ENCODE peak calls at places on chromosomes 13 and 19, in nine cellular contexts. One of them, this sample, is unnamed.

GRCh38 chr19:3275583-3276340 is 51.3 kb downstream of the CELF5 start:
- DNase-seq in CD4-positive, alpha-beta T cell: peak
- DNase-seq in A549: peak
- DNase-seq in stromal cell of bone marrow: peak
- DNase-seq in activated naive CD4-positive, alpha-beta T cell: peak
- DNase-seq in stomach: peak
- DNase-seq in mesendoderm: peak
- DNase-seq in EL: peak
- DNase-seq in activated T-cell treated with anti-CD3 and anti-CD28 coated beads, Interleukin-2, amount 50 U/mL, for 72 hours: peak
- DNase-seq in this sample: peak

GRCh38 chr13:98327326-98328314 is 150.6 kb upstream of the RNF113B start:
- DNase-seq in CD4-positive, alpha-beta T cell: no peak
- DNase-seq in A549: no peak
- DNase-seq in stromal cell of bone marrow: peak
- DNase-seq in activated naive CD4-positive, alpha-beta T cell: no peak
- DNase-seq in stomach: no peak
- DNase-seq in mesendoderm: peak
- DNase-seq in EL: peak
- DNase-seq in activated T-cell treated with anti-CD3 and anti-CD28 coated beads, Interleukin-2, amount 50 U/mL, for 72 hours: no peak
- DNase-seq in this sample: no peak

GRCh38 chr13:73303858-73304257 is 245.1 kb downstream of the KLF5 start:
- DNase-seq in CD4-positive, alpha-beta T cell: no peak
- DNase-seq in A549: no peak
- DNase-seq in stromal cell of bone marrow: no peak
- DNase-seq in activated naive CD4-positive, alpha-beta T cell: no peak
- DNase-seq in stomach: no peak
- DNase-seq in mesendoderm: peak
- DNase-seq in EL: peak
- DNase-seq in activated T-cell treated with anti-CD3 and anti-CD28 coated beads, Interleukin-2, amount 50 U/mL, for 72 hours: peak
- DNase-seq in this sample: peak

GRCh38 chr19:15378529-15379082 is 981 bp downstream of the AKAP8 start:
- DNase-seq in CD4-positive, alpha-beta T cell: peak
- DNase-seq in A549: peak
- DNase-seq in stromal cell of bone marrow: no peak
- DNase-seq in activated naive CD4-positive, alpha-beta T cell: no peak
- DNase-seq in stomach: peak
- DNase-seq in mesendoderm: peak
- DNase-seq in EL: peak
- DNase-seq in activated T-cell treated with anti-CD3 and anti-CD28 coated beads, Interleukin-2, amount 50 U/mL, for 72 hours: peak
- DNase-seq in this sample: peak

GRCh38 chr13:35481777-35482176 is 5.3 kb upstream of the MAB21L1 start:
- DNase-seq in CD4-positive, alpha-beta T cell: no peak
- DNase-seq in A549: no peak
- DNase-seq in stromal cell of bone marrow: no peak
- DNase-seq in activated naive CD4-positive, alpha-beta T cell: no peak
- DNase-seq in stomach: no peak
- DNase-seq in mesendoderm: no peak
- DNase-seq in EL: peak
- DNase-seq in activated T-cell treated with anti-CD3 and anti-CD28 coated beads, Interleukin-2, amount 50 U/mL, for 72 hours: no peak
- DNase-seq in this sample: no peak

GRCh38 chr13:52405369-52405766 is 604 bp downstream of the THSD1 start:
- DNase-seq in CD4-positive, alpha-beta T cell: no peak
- DNase-seq in A549: peak
- DNase-seq in stromal cell of bone marrow: no peak
- DNase-seq in activated naive CD4-positive, alpha-beta T cell: no peak
- DNase-seq in stomach: no peak
- DNase-seq in mesendoderm: no peak
- DNase-seq in EL: no peak
- DNase-seq in activated T-cell treated with anti-CD3 and anti-CD28 coated beads, Interleukin-2, amount 50 U/mL, for 72 hours: no peak
- DNase-seq in this sample: no peak

GRCh38 chr19:23901360-23901759 is 13.3 kb upstream of the ZNF726 start:
- DNase-seq in CD4-positive, alpha-beta T cell: no peak
- DNase-seq in A549: no peak
- DNase-seq in stromal cell of bone marrow: no peak
- DNase-seq in activated naive CD4-positive, alpha-beta T cell: no peak
- DNase-seq in stomach: no peak
- DNase-seq in mesendoderm: no peak
- DNase-seq in EL: no peak
- DNase-seq in activated T-cell treated with anti-CD3 and anti-CD28 coated beads, Interleukin-2, amount 50 U/mL, for 72 hours: no peak
- DNase-seq in this sample: no peak

GRCh38 chr13:109684836-109685602 is 101.4 kb downstream of the IRS2 start:
- DNase-seq in CD4-positive, alpha-beta T cell: no peak
- DNase-seq in A549: no peak
- DNase-seq in stromal cell of bone marrow: peak
- DNase-seq in activated naive CD4-positive, alpha-beta T cell: no peak
- DNase-seq in stomach: peak
- DNase-seq in mesendoderm: no peak
- DNase-seq in EL: no peak
- DNase-seq in activated T-cell treated with anti-CD3 and anti-CD28 coated beads, Interleukin-2, amount 50 U/mL, for 72 hours: no peak
- DNase-seq in this sample: no peak

GRCh38 chr13:41311607-41312500 is 787 bp downstream of the NAA16 start:
- DNase-seq in CD4-positive, alpha-beta T cell: peak
- DNase-seq in A549: peak
- DNase-seq in stromal cell of bone marrow: no peak
- DNase-seq in activated naive CD4-positive, alpha-beta T cell: no peak
- DNase-seq in stomach: peak
- DNase-seq in mesendoderm: peak
- DNase-seq in EL: peak
- DNase-seq in activated T-cell treated with anti-CD3 and anti-CD28 coated beads, Interleukin-2, amount 50 U/mL, for 72 hours: peak
- DNase-seq in this sample: peak

GRCh38 chr13:51245583-51245982 is 23.4 kb downstream of the FAM124A start:
- DNase-seq in CD4-positive, alpha-beta T cell: no peak
- DNase-seq in A549: no peak
- DNase-seq in stromal cell of bone marrow: no peak
- DNase-seq in activated naive CD4-positive, alpha-beta T cell: no peak
- DNase-seq in stomach: no peak
- DNase-seq in mesendoderm: no peak
- DNase-seq in EL: no peak
- DNase-seq in activated T-cell treated with anti-CD3 and anti-CD28 coated beads, Interleukin-2, amount 50 U/mL, for 72 hours: no peak
- DNase-seq in this sample: no peak

GRCh38 chr19:6588508-6589345 is 2.2 kb downstream of the CD70 start:
- DNase-seq in CD4-positive, alpha-beta T cell: no peak
- DNase-seq in A549: no peak
- DNase-seq in stromal cell of bone marrow: no peak
- DNase-seq in activated naive CD4-positive, alpha-beta T cell: no peak
- DNase-seq in stomach: no peak
- DNase-seq in mesendoderm: no peak
- DNase-seq in EL: no peak
- DNase-seq in activated T-cell treated with anti-CD3 and anti-CD28 coated beads, Interleukin-2, amount 50 U/mL, for 72 hours: no peak
- DNase-seq in this sample: no peak

GRCh38 chr19:719081-719512 is 10.4 kb downstream of the PALM start:
- DNase-seq in CD4-positive, alpha-beta T cell: no peak
- DNase-seq in A549: no peak
- DNase-seq in stromal cell of bone marrow: peak
- DNase-seq in activated naive CD4-positive, alpha-beta T cell: no peak
- DNase-seq in stomach: no peak
- DNase-seq in mesendoderm: no peak
- DNase-seq in EL: no peak
- DNase-seq in activated T-cell treated with anti-CD3 and anti-CD28 coated beads, Interleukin-2, amount 50 U/mL, for 72 hours: no peak
- DNase-seq in this sample: no peak

GRCh38 chr19:30662211-30662861 is 290.2 kb downstream of the ZNF536 start:
- DNase-seq in CD4-positive, alpha-beta T cell: no peak
- DNase-seq in A549: no peak
- DNase-seq in stromal cell of bone marrow: no peak
- DNase-seq in activated naive CD4-positive, alpha-beta T cell: no peak
- DNase-seq in stomach: peak
- DNase-seq in mesendoderm: no peak
- DNase-seq in EL: no peak
- DNase-seq in activated T-cell treated with anti-CD3 and anti-CD28 coated beads, Interleukin-2, amount 50 U/mL, for 72 hours: no peak
- DNase-seq in this sample: no peak

GRCh38 chr13:44932850-44933251 is 56.4 kb downstream of the NUFIP1 start:
- DNase-seq in CD4-positive, alpha-beta T cell: no peak
- DNase-seq in A549: peak
- DNase-seq in stromal cell of bone marrow: peak
- DNase-seq in activated naive CD4-positive, alpha-beta T cell: no peak
- DNase-seq in stomach: peak
- DNase-seq in mesendoderm: no peak
- DNase-seq in EL: peak
- DNase-seq in activated T-cell treated with anti-CD3 and anti-CD28 coated beads, Interleukin-2, amount 50 U/mL, for 72 hours: no peak
- DNase-seq in this sample: no peak

GRCh38 chr19:16184665-16185122 is 516 bp upstream of the FAM32A start:
- DNase-seq in CD4-positive, alpha-beta T cell: no peak
- DNase-seq in A549: no peak
- DNase-seq in stromal cell of bone marrow: no peak
- DNase-seq in activated naive CD4-positive, alpha-beta T cell: no peak
- DNase-seq in stomach: no peak
- DNase-seq in mesendoderm: no peak
- DNase-seq in EL: no peak
- DNase-seq in activated T-cell treated with anti-CD3 and anti-CD28 coated beads, Interleukin-2, amount 50 U/mL, for 72 hours: no peak
- DNase-seq in this sample: no peak

GRCh38 chr13:40220299-40220935 is 446.0 kb downstream of the FOXO1 start:
- DNase-seq in CD4-positive, alpha-beta T cell: no peak
- DNase-seq in A549: no peak
- DNase-seq in stromal cell of bone marrow: no peak
- DNase-seq in activated naive CD4-positive, alpha-beta T cell: no peak
- DNase-seq in stomach: no peak
- DNase-seq in mesendoderm: no peak
- DNase-seq in EL: no peak
- DNase-seq in activated T-cell treated with anti-CD3 and anti-CD28 coated beads, Interleukin-2, amount 50 U/mL, for 72 hours: peak
- DNase-seq in this sample: no peak

GRCh38 chr13:99733346-99733745 is 232.1 kb downstream of the TM9SF2 start:
- DNase-seq in CD4-positive, alpha-beta T cell: no peak
- DNase-seq in A549: no peak
- DNase-seq in stromal cell of bone marrow: no peak
- DNase-seq in activated naive CD4-positive, alpha-beta T cell: no peak
- DNase-seq in stomach: no peak
- DNase-seq in mesendoderm: no peak
- DNase-seq in EL: no peak
- DNase-seq in activated T-cell treated with anti-CD3 and anti-CD28 coated beads, Interleukin-2, amount 50 U/mL, for 72 hours: no peak
- DNase-seq in this sample: no peak

GRCh38 chr19:54470991-54471782 is 1.9 kb downstream of the CDC42EP5 start:
- DNase-seq in CD4-positive, alpha-beta T cell: no peak
- DNase-seq in A549: no peak
- DNase-seq in stromal cell of bone marrow: no peak
- DNase-seq in activated naive CD4-positive, alpha-beta T cell: no peak
- DNase-seq in stomach: peak
- DNase-seq in mesendoderm: no peak
- DNase-seq in EL: no peak
- DNase-seq in activated T-cell treated with anti-CD3 and anti-CD28 coated beads, Interleukin-2, amount 50 U/mL, for 72 hours: no peak
- DNase-seq in this sample: peak

GRCh38 chr13:85254641-85255040 is 544.6 kb downstream of the SLITRK6 start:
- DNase-seq in CD4-positive, alpha-beta T cell: no peak
- DNase-seq in A549: no peak
- DNase-seq in stromal cell of bone marrow: no peak
- DNase-seq in activated naive CD4-positive, alpha-beta T cell: no peak
- DNase-seq in stomach: no peak
- DNase-seq in mesendoderm: no peak
- DNase-seq in EL: no peak
- DNase-seq in activated T-cell treated with anti-CD3 and anti-CD28 coated beads, Interleukin-2, amount 50 U/mL, for 72 hours: no peak
- DNase-seq in this sample: no peak

GRCh38 chr19:9721861-9722260 is 46.7 kb downstream of the ZNF846 start:
- DNase-seq in CD4-positive, alpha-beta T cell: no peak
- DNase-seq in A549: no peak
- DNase-seq in stromal cell of bone marrow: no peak
- DNase-seq in activated naive CD4-positive, alpha-beta T cell: no peak
- DNase-seq in stomach: no peak
- DNase-seq in mesendoderm: peak
- DNase-seq in EL: no peak
- DNase-seq in activated T-cell treated with anti-CD3 and anti-CD28 coated beads, Interleukin-2, amount 50 U/mL, for 72 hours: no peak
- DNase-seq in this sample: no peak

GRCh38 chr19:55638864-55639359 is 1.9 kb upstream of the ZNF580 start:
- DNase-seq in CD4-positive, alpha-beta T cell: peak
- DNase-seq in A549: peak
- DNase-seq in stromal cell of bone marrow: no peak
- DNase-seq in activated naive CD4-positive, alpha-beta T cell: no peak
- DNase-seq in stomach: no peak
- DNase-seq in mesendoderm: peak
- DNase-seq in EL: peak
- DNase-seq in activated T-cell treated with anti-CD3 and anti-CD28 coated beads, Interleukin-2, amount 50 U/mL, for 72 hours: peak
- DNase-seq in this sample: peak

GRCh38 chr19:18118420-18119242 is 21.1 kb downstream of the MAST3 start:
- DNase-seq in CD4-positive, alpha-beta T cell: no peak
- DNase-seq in A549: no peak
- DNase-seq in stromal cell of bone marrow: no peak
- DNase-seq in activated naive CD4-positive, alpha-beta T cell: no peak
- DNase-seq in stomach: no peak
- DNase-seq in mesendoderm: no peak
- DNase-seq in EL: no peak
- DNase-seq in activated T-cell treated with anti-CD3 and anti-CD28 coated beads, Interleukin-2, amount 50 U/mL, for 72 hours: no peak
- DNase-seq in this sample: no peak

GRCh38 chr13:78657699-78658629 is 991 bp downstream of the OBI1 start:
- DNase-seq in CD4-positive, alpha-beta T cell: no peak
- DNase-seq in A549: no peak
- DNase-seq in stromal cell of bone marrow: no peak
- DNase-seq in activated naive CD4-positive, alpha-beta T cell: no peak
- DNase-seq in stomach: no peak
- DNase-seq in mesendoderm: peak
- DNase-seq in EL: peak
- DNase-seq in activated T-cell treated with anti-CD3 and anti-CD28 coated beads, Interleukin-2, amount 50 U/mL, for 72 hours: no peak
- DNase-seq in this sample: peak

GRCh38 chr13:19818223-19818842 is 35.6 kb upstream of the PSPC1 start:
- DNase-seq in CD4-positive, alpha-beta T cell: peak
- DNase-seq in A549: peak
- DNase-seq in stromal cell of bone marrow: no peak
- DNase-seq in activated naive CD4-positive, alpha-beta T cell: no peak
- DNase-seq in stomach: peak
- DNase-seq in mesendoderm: peak
- DNase-seq in EL: no peak
- DNase-seq in activated T-cell treated with anti-CD3 and anti-CD28 coated beads, Interleukin-2, amount 50 U/mL, for 72 hours: peak
- DNase-seq in this sample: no peak

GRCh38 chr19:49861541-49862410 is 5.6 kb downstream of the PNKP start:
- DNase-seq in CD4-positive, alpha-beta T cell: no peak
- DNase-seq in A549: no peak
- DNase-seq in stromal cell of bone marrow: no peak
- DNase-seq in activated naive CD4-positive, alpha-beta T cell: no peak
- DNase-seq in stomach: peak
- DNase-seq in mesendoderm: no peak
- DNase-seq in EL: no peak
- DNase-seq in activated T-cell treated with anti-CD3 and anti-CD28 coated beads, Interleukin-2, amount 50 U/mL, for 72 hours: no peak
- DNase-seq in this sample: no peak

GRCh38 chr13:87671031-87671823 is at the start of gene SLITRK5:
- DNase-seq in CD4-positive, alpha-beta T cell: peak
- DNase-seq in A549: peak
- DNase-seq in stromal cell of bone marrow: no peak
- DNase-seq in activated naive CD4-positive, alpha-beta T cell: peak
- DNase-seq in stomach: peak
- DNase-seq in mesendoderm: peak
- DNase-seq in EL: peak
- DNase-seq in activated T-cell treated with anti-CD3 and anti-CD28 coated beads, Interleukin-2, amount 50 U/mL, for 72 hours: peak
- DNase-seq in this sample: no peak

GRCh38 chr19:12766051-12766521 is 9.3 kb downstream of the HOOK2 start:
- DNase-seq in CD4-positive, alpha-beta T cell: peak
- DNase-seq in A549: peak
- DNase-seq in stromal cell of bone marrow: peak
- DNase-seq in activated naive CD4-positive, alpha-beta T cell: no peak
- DNase-seq in stomach: peak
- DNase-seq in mesendoderm: no peak
- DNase-seq in EL: peak
- DNase-seq in activated T-cell treated with anti-CD3 and anti-CD28 coated beads, Interleukin-2, amount 50 U/mL, for 72 hours: peak
- DNase-seq in this sample: peak